ENCODE peak calls at places on chromosomes 5 and 9, in seven cellular contexts. One of them, this sample, is unnamed.

GRCh38 chr5:110269478-110270142 is 456.9 kb downstream of the TMEM232 start:
- DNase-seq in ureter: no peak
- DNase-seq in NCI-H524 treated with DMSO at 0.1 percent for 48 hours: no peak
- DNase-seq in NCI-H1092: no peak
- DNase-seq in endodermal cell: peak; percentile 38
- DNase-seq in fibroblast of villous mesenchyme: no peak
- DNase-seq in CD8-positive, alpha-beta T cell: no peak
- DNase-seq in this sample: no peak

GRCh38 chr9:4299006-4299795 is 667 bp downstream of the GLIS3 start:
- DNase-seq in ureter: peak; percentile 43
- DNase-seq in NCI-H524 treated with DMSO at 0.1 percent for 48 hours: no peak
- DNase-seq in NCI-H1092: no peak
- DNase-seq in endodermal cell: peak; percentile 75
- DNase-seq in fibroblast of villous mesenchyme: peak; percentile 68
- DNase-seq in CD8-positive, alpha-beta T cell: no peak
- DNase-seq in this sample: peak; percentile 55

GRCh38 chr5:42950466-42951168 is 89.5 kb downstream of the ANXA2R start:
- DNase-seq in ureter: peak; percentile 81
- DNase-seq in NCI-H524 treated with DMSO at 0.1 percent for 48 hours: peak; percentile 19
- DNase-seq in NCI-H1092: peak; percentile 41
- DNase-seq in endodermal cell: peak; percentile 63
- DNase-seq in fibroblast of villous mesenchyme: peak; percentile 100
- DNase-seq in CD8-positive, alpha-beta T cell: peak; percentile 50
- DNase-seq in this sample: no peak

GRCh38 chr5:111075520-111075919 is 4.0 kb downstream of the TSLP start:
- DNase-seq in ureter: no peak
- DNase-seq in NCI-H524 treated with DMSO at 0.1 percent for 48 hours: no peak
- DNase-seq in NCI-H1092: no peak
- DNase-seq in endodermal cell: no peak
- DNase-seq in fibroblast of villous mesenchyme: peak; percentile 70
- DNase-seq in CD8-positive, alpha-beta T cell: no peak
- DNase-seq in this sample: no peak

GRCh38 chr9:93267091-93267541 is 83.2 kb downstream of the WNK2 start:
- DNase-seq in ureter: no peak
- DNase-seq in NCI-H524 treated with DMSO at 0.1 percent for 48 hours: no peak
- DNase-seq in NCI-H1092: no peak
- DNase-seq in endodermal cell: no peak
- DNase-seq in fibroblast of villous mesenchyme: no peak
- DNase-seq in CD8-positive, alpha-beta T cell: no peak
- DNase-seq in this sample: peak; percentile 42

GRCh38 chr5:2131196-2131595 is 248.5 kb upstream of the IRX4 start:
- DNase-seq in ureter: no peak
- DNase-seq in NCI-H524 treated with DMSO at 0.1 percent for 48 hours: no peak
- DNase-seq in NCI-H1092: no peak
- DNase-seq in endodermal cell: no peak
- DNase-seq in fibroblast of villous mesenchyme: no peak
- DNase-seq in CD8-positive, alpha-beta T cell: no peak
- DNase-seq in this sample: no peak

GRCh38 chr9:214488-215448 is at the start of gene DOCK8:
- DNase-seq in ureter: peak; percentile 72
- DNase-seq in NCI-H524 treated with DMSO at 0.1 percent for 48 hours: no peak
- DNase-seq in NCI-H1092: no peak
- DNase-seq in endodermal cell: peak; percentile 93
- DNase-seq in fibroblast of villous mesenchyme: peak; percentile 18
- DNase-seq in CD8-positive, alpha-beta T cell: peak; percentile 19
- DNase-seq in this sample: peak; percentile 75

GRCh38 chr5:133110709-133111108 is 58.9 kb downstream of the HSPA4 start:
- DNase-seq in ureter: no peak
- DNase-seq in NCI-H524 treated with DMSO at 0.1 percent for 48 hours: no peak
- DNase-seq in NCI-H1092: no peak
- DNase-seq in endodermal cell: no peak
- DNase-seq in fibroblast of villous mesenchyme: no peak
- DNase-seq in CD8-positive, alpha-beta T cell: no peak
- DNase-seq in this sample: no peak

GRCh38 chr5:147643142-147643541 is 133.3 kb upstream of the DPYSL3 start:
- DNase-seq in ureter: no peak
- DNase-seq in NCI-H524 treated with DMSO at 0.1 percent for 48 hours: no peak
- DNase-seq in NCI-H1092: no peak
- DNase-seq in endodermal cell: no peak
- DNase-seq in fibroblast of villous mesenchyme: peak; percentile 6
- DNase-seq in CD8-positive, alpha-beta T cell: no peak
- DNase-seq in this sample: no peak

GRCh38 chr9:26175264-26175663 is 497.0 kb upstream of the TUSC1 start:
- DNase-seq in ureter: no peak
- DNase-seq in NCI-H524 treated with DMSO at 0.1 percent for 48 hours: no peak
- DNase-seq in NCI-H1092: no peak
- DNase-seq in endodermal cell: no peak
- DNase-seq in fibroblast of villous mesenchyme: peak; percentile 10
- DNase-seq in CD8-positive, alpha-beta T cell: no peak
- DNase-seq in this sample: no peak

GRCh38 chr5:176382721-176383120 is 5.7 kb downstream of the NOP16 start:
- DNase-seq in ureter: no peak
- DNase-seq in NCI-H524 treated with DMSO at 0.1 percent for 48 hours: no peak
- DNase-seq in NCI-H1092: no peak
- DNase-seq in endodermal cell: no peak
- DNase-seq in fibroblast of villous mesenchyme: no peak
- DNase-seq in CD8-positive, alpha-beta T cell: no peak
- DNase-seq in this sample: no peak

GRCh38 chr9:119289740-119290139 is 79.5 kb downstream of the BRINP1 start:
- DNase-seq in ureter: peak; percentile 64
- DNase-seq in NCI-H524 treated with DMSO at 0.1 percent for 48 hours: peak; percentile 31
- DNase-seq in NCI-H1092: peak; percentile 1
- DNase-seq in endodermal cell: peak; percentile 80
- DNase-seq in fibroblast of villous mesenchyme: peak; percentile 43
- DNase-seq in CD8-positive, alpha-beta T cell: no peak
- DNase-seq in this sample: peak; percentile 46

GRCh38 chr9:129701054-129701453 is 35.6 kb downstream of the PRRX2 start:
- DNase-seq in ureter: no peak
- DNase-seq in NCI-H524 treated with DMSO at 0.1 percent for 48 hours: no peak
- DNase-seq in NCI-H1092: no peak
- DNase-seq in endodermal cell: peak; percentile 31
- DNase-seq in fibroblast of villous mesenchyme: no peak
- DNase-seq in CD8-positive, alpha-beta T cell: no peak
- DNase-seq in this sample: no peak

GRCh38 chr5:127312131-127312530 is 21.5 kb downstream of the MEGF10 start:
- DNase-seq in ureter: no peak
- DNase-seq in NCI-H524 treated with DMSO at 0.1 percent for 48 hours: no peak
- DNase-seq in NCI-H1092: no peak
- DNase-seq in endodermal cell: no peak
- DNase-seq in fibroblast of villous mesenchyme: no peak
- DNase-seq in CD8-positive, alpha-beta T cell: no peak
- DNase-seq in this sample: no peak

This sample was measured in left lobe of liver.